ENCODE peak calls at places on chromosomes 7 and 10, in nine cellular contexts. Z, I, M, R, U, N, G, C and W are unnamed samples.

GRCh38 chr10:97686301-97686961 is 610 bp downstream of the AVPI1 start:
- DNase-seq in C (no peak), N (no peak), U (no peak), I (peak; percentile 14), G (no peak), Z (no peak), M (no peak), R (no peak), W (no peak)

GRCh38 chr10:92965314-92965713 is 95.3 kb upstream of the CYP26C1 start:
- DNase-seq in N (no peak), R (no peak), U (peak; percentile 59), M (peak; percentile 74), Z (no peak), I (peak; percentile 80), C (no peak), G (peak; percentile 37), W (no peak)

GRCh38 chr10:125148576-125148975 is 11.8 kb downstream of the CTBP2 start:
- DNase-seq in Z (no peak), U (no peak), R (no peak), I (no peak), C (no peak), N (no peak), G (no peak), M (no peak), W (no peak)

GRCh38 chr7:132095-132482 is 60.3 kb upstream of the FAM20C start:
- DNase-seq in R (no peak), C (no peak), Z (no peak), N (no peak), M (no peak), U (no peak), I (no peak), G (no peak), W (no peak)

GRCh38 chr7:2494191-2495130 is 18.3 kb upstream of the GRIFIN start:
- DNase-seq in Z (no peak), G (no peak), I (no peak), M (no peak), R (no peak), C (no peak), U (no peak), N (peak; percentile 43), W (no peak)

GRCh38 chr7:37411444-37412034 is 37.1 kb downstream of the ELMO1 start:
- DNase-seq in G (no peak), N (no peak), C (no peak), I (no peak), Z (no peak), U (no peak), M (no peak), R (no peak), W (no peak)

GRCh38 chr10:74949843-74950765 is 123.7 kb downstream of the KAT6B start:
- DNase-seq in C (no peak), R (no peak), Z (no peak), I (no peak), G (no peak), M (no peak), N (no peak), U (no peak), W (no peak)

GRCh38 chr10:123257904-123258303 is 103.7 kb downstream of the BUB3 start:
- DNase-seq in C (no peak), N (no peak), U (no peak), Z (no peak), G (no peak), M (no peak), R (no peak), I (no peak), W (no peak)

GRCh38 chr10:82922046-82922445 is 1047.1 kb downstream of the NRG3 start:
- DNase-seq in U (no peak), I (no peak), M (no peak), N (no peak), R (no peak), C (no peak), G (no peak), Z (no peak), W (no peak)

GRCh38 chr10:132617781-132618052 is 80.1 kb downstream of the INPP5A start:
- DNase-seq in C (no peak), G (no peak), U (no peak), I (no peak), Z (no peak), N (no peak), M (no peak), R (no peak), W (no peak)

GRCh38 chr10:98293550-98294269 is 25.7 kb upstream of the LOXL4 start:
- DNase-seq in Z (peak; percentile 38), G (no peak), I (no peak), M (peak; percentile 79), N (peak; percentile 39), R (no peak), C (no peak), U (no peak), W (no peak)

GRCh38 chr10:132276179-132276675 is 31.5 kb downstream of the STK32C start:
- DNase-seq in U (no peak), N (no peak), G (no peak), R (no peak), Z (no peak), C (peak; percentile 24), M (no peak), I (no peak), W (no peak)

GRCh38 chr7:18064242-18064838 is 36.7 kb upstream of the PRPS1L1 start:
- DNase-seq in N (no peak), I (peak; percentile 36), Z (no peak), C (no peak), U (peak; percentile 7), M (peak; percentile 34), G (no peak), R (no peak), W (no peak)

GRCh38 chr7:65927489-65928448 is 54.2 kb downstream of the GUSB start:
- DNase-seq in Z (no peak), C (no peak), I (peak; percentile 7), R (no peak), G (no peak), M (peak; percentile 13), N (no peak), U (no peak), W (no peak)

GRCh38 chr7:134625571-134625970 is 21.1 kb upstream of the BPGM start:
- DNase-seq in R (no peak), Z (no peak), N (no peak), I (peak; percentile 56), M (peak; percentile 26), C (no peak), U (no peak), G (peak; percentile 83), W (no peak)

GRCh38 chr7:18655506-18655905 is 160.0 kb downstream of the HDAC9 start:
- DNase-seq in R (no peak), G (no peak), N (no peak), U (no peak), M (no peak), Z (no peak), C (no peak), I (no peak), W (no peak)

GRCh38 chr7:75881436-75882095 is 2.7 kb downstream of the RHBDD2 start:
- DNase-seq in C (peak; percentile 25), M (peak; percentile 42), N (no peak), G (no peak), I (peak; percentile 29), R (no peak), Z (no peak), U (no peak), W (no peak)

GRCh38 chr10:75611081-75611971 is 179.9 kb downstream of the LRMDA start:
- DNase-seq in N (no peak), I (no peak), C (no peak), R (no peak), M (no peak), Z (no peak), U (no peak), G (no peak), W (no peak)

GRCh38 chr7:112449353-112449752 is 907 bp upstream of the IFRD1 start:
- DNase-seq in R (peak; percentile 46), Z (no peak), M (peak; percentile 16), C (no peak), U (peak; percentile 62), N (no peak), I (no peak), G (peak; percentile 51), W (no peak)

GRCh38 chr10:93384006-93384405 is 98.1 kb downstream of the MYOF start:
- DNase-seq in M (no peak), Z (no peak), C (no peak), I (no peak), G (no peak), N (no peak), U (no peak), R (no peak), W (no peak)

GRCh38 chr10:73647211-73647874 is 6.1 kb upstream of the MYOZ1 start:
- DNase-seq in U (no peak), G (no peak), R (peak; percentile 5), I (peak; percentile 26), Z (no peak), C (peak; percentile 70), M (peak; percentile 42), N (peak; percentile 64), W (peak; percentile 31)

GRCh38 chr10:19629559-19629958 is 186.7 kb upstream of the PLXDC2 start:
- DNase-seq in R (no peak), G (peak; percentile 37), U (no peak), I (peak; percentile 83), M (peak; percentile 93), Z (peak; percentile 46), C (peak; percentile 73), N (peak; percentile 72), W (no peak)
- TF ChIP-seq CTCF in R (no peak), G (peak; percentile 18), U (no peak), I (peak; percentile 45), M (peak; percentile 66), Z (no peak), C (peak; percentile 20), N (peak; percentile 29), W (no peak)

GRCh38 chr10:111856631-111857030 is 326.9 kb downstream of the GPAM start:
- DNase-seq in U (no peak), C (no peak), N (no peak), Z (no peak), I (no peak), M (peak; percentile 4), G (no peak), R (no peak), W (no peak)
- TF ChIP-seq CTCF in U (peak; percentile 44), C (peak; percentile 12), N (no peak), Z (no peak), I (no peak), M (peak; percentile 22), G (peak; percentile 28), R (no peak), W (no peak)

GRCh38 chr7:30352169-30352568 is 67.8 kb downstream of the ZNRF2 start:
- DNase-seq in Z (no peak), G (no peak), N (no peak), U (no peak), R (no peak), I (no peak), C (no peak), M (no peak), W (no peak)
- TF ChIP-seq CTCF in Z (no peak), G (no peak), N (no peak), U (peak; percentile 34), R (peak; percentile 63), I (no peak), C (no peak), M (no peak), W (no peak)

DNA sequence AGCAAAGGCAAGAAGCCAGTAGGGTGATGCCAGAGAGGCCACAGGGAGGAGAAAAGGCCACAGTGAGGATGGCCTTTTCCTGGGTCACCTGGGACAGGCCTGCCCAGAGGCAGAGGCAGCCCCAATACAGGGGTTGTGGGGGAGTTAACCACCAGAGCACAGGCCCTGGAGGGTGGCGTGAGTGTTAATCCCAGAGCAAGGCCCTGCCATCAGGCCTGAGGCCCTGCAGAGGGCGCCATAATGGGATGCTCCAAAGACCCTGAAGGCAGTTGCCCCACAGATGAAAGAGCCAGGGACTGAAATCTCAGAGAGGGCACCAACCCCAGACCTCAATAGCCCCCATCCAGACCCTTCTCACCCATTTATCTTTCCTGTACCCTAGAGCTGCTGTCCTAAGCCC is 23.9 kb downstream of the SLC13A4 start:
- DNase-seq in N (no peak), U (no peak), R (no peak), G (no peak), C (no peak), Z (no peak), M (no peak), I (no peak), W (no peak)
- TF ChIP-seq CTCF in N (peak; percentile 37), U (no peak), R (no peak), G (no peak), C (no peak), Z (no peak), M (peak; percentile 48), I (peak; percentile 18), W (no peak)